ENCODE peak calls at places on chromosomes 5 and 9, in five cellular contexts. T, J, X, I and S are unnamed samples.

GRCh38 chr9:12718482-12719026 is 25.4 kb downstream of the TYRP1 start:
- DNase-seq in I (peak), T (no peak), X (no peak), J (peak), S (peak)

GRCh38 chr9:114775121-114775520 is 30.7 kb downstream of the TNFSF15 start:
- DNase-seq in T (no peak), I (no peak), J (no peak), X (no peak), S (no peak)

GRCh38 chr9:127209220-127209619 is 55.4 kb upstream of the GARNL3 start:
- DNase-seq in X (no peak), I (no peak), T (no peak), J (no peak), S (no peak)

GRCh38 chr5:74765201-74765600 is 1.7 kb downstream of the GFM2 start:
- DNase-seq in I (no peak), T (no peak), X (no peak), J (no peak), S (no peak)

GRCh38 chr5:8831854-8832253 is 714.0 kb downstream of the SEMA5A start:
- DNase-seq in J (peak), I (no peak), X (no peak), T (no peak), S (no peak)

GRCh38 chr9:33676746-33677505 is 118.4 kb upstream of the PRSS3 start:
- DNase-seq in I (peak), X (peak), J (peak), T (no peak), S (peak)

GRCh38 chr9:14906000-14906399 is 4.2 kb downstream of the FREM1 start:
- DNase-seq in T (no peak), J (no peak), I (no peak), X (no peak), S (no peak)

GRCh38 chr5:5980601-5981000 is 397.7 kb downstream of the MED10 start:
- DNase-seq in I (no peak), X (no peak), T (no peak), J (no peak), S (no peak)

GRCh38 chr5:114838937-114839336 is 330.8 kb downstream of the TRIM36 start:
- DNase-seq in T (no peak), X (no peak), I (no peak), J (no peak), S (no peak)

GRCh38 chr5:3297852-3298251 is 297.8 kb upstream of the IRX1 start:
- DNase-seq in J (no peak), T (no peak), X (no peak), I (no peak), S (no peak)

GRCh38 chr5:54997081-54997480 is 11.7 kb upstream of the ESM1 start:
- DNase-seq in I (no peak), X (no peak), T (no peak), J (no peak), S (no peak)

GRCh38 chr9:126248680-126249079 is 77.9 kb upstream of the MVB12B start:
- DNase-seq in T (no peak), X (no peak), J (peak), I (no peak), S (no peak)

GRCh38 chr9:85914108-85914507 is 26.8 kb upstream of the NAA35 start:
- DNase-seq in J (no peak), I (no peak), X (no peak), T (no peak), S (no peak)